ENCODE peak calls at places on chromosomes 6 and 20, in seven cellular contexts. K is H9, J is H1, L is mesendoderm, Q is mesenchymal stem cell, W is neuronal stem cell, M is trophoblast cell. C is an unnamed sample.

GRCh38 chr6:152404458-152404857 is 232.7 kb downstream of the SYNE1 start:
- DNase-seq in K (no peak), J (no peak), L (no peak), Q (no peak), W (no peak), M (no peak), C (no peak)

GRCh38 chr6:169851641-169852503 is 100.5 kb downstream of the ERMARD start:
- DNase-seq in K (no peak), J (peak; percentile 46), L (peak; percentile 80), Q (peak; percentile 45), W (no peak), M (no peak), C (no peak)

GRCh38 chr20:11091496-11091895 is 417.7 kb upstream of the JAG1 start:
- DNase-seq in K (no peak), J (no peak), L (no peak), Q (peak; percentile 10), W (no peak), M (peak; percentile 15), C (no peak)

GRCh38 chr20:64130271-64130670 is 22.9 kb upstream of the NPBWR2 start:
- DNase-seq in K (no peak), J (peak; percentile 20), L (no peak), Q (no peak), W (no peak), M (no peak), C (no peak)

GRCh38 chr20:1334761-1335160 is 5.8 kb upstream of the SDCBP2 start:
- DNase-seq in K (peak; percentile 29), J (peak; percentile 39), L (peak; percentile 44), Q (peak; percentile 45), W (no peak), M (no peak), C (no peak)

GRCh38 chr20:18657575-18657974 is 69.7 kb downstream of the DTD1 start:
- DNase-seq in K (no peak), J (no peak), L (no peak), Q (no peak), W (no peak), M (no peak), C (peak; percentile 87)

GRCh38 chr6:35707714-35708407 is 19.1 kb upstream of the FKBP5 start:
- DNase-seq in K (no peak), J (no peak), L (no peak), Q (no peak), W (no peak), M (no peak), C (no peak)

GRCh38 chr20:23627501-23627900 is 10.3 kb downstream of the CST3 start:
- DNase-seq in K (no peak), J (no peak), L (no peak), Q (no peak), W (no peak), M (no peak), C (no peak)

GRCh38 chr20:43922614-43923013 is 8.0 kb downstream of the TOX2 start:
- DNase-seq in K (no peak), J (no peak), L (no peak), Q (no peak), W (no peak), M (no peak), C (no peak)

GRCh38 chr6:169782966-169783760 is 31.7 kb downstream of the ERMARD start:
- DNase-seq in K (peak; percentile 10), J (peak; percentile 33), L (no peak), Q (no peak), W (no peak), M (no peak), C (no peak)

GRCh38 chr6:90216081-90216977 is 80.3 kb downstream of the BACH2 start:
- DNase-seq in K (peak; percentile 49), J (no peak), L (peak; percentile 81), Q (peak; percentile 82), W (peak; percentile 37), M (no peak), C (peak; percentile 35)

GRCh38 chr6:118316796-118317384 is 231.2 kb upstream of the PLN start:
- DNase-seq in K (no peak), J (no peak), L (no peak), Q (no peak), W (no peak), M (no peak), C (no peak)

GRCh38 chr6:154159126-154159525 is 120.1 kb downstream of the OPRM1 start:
- DNase-seq in K (no peak), J (no peak), L (no peak), Q (no peak), W (no peak), M (peak; percentile 58), C (no peak)

GRCh38 chr20:18276821-18277220 is 11.5 kb upstream of the ZNF133 start:
- DNase-seq in K (peak; percentile 87), J (peak; percentile 88), L (peak; percentile 87), Q (peak; percentile 74), W (peak; percentile 75), M (peak; percentile 81), C (peak; percentile 71)

GRCh38 chr6:98644063-98644462 is 190.3 kb upstream of the POU3F2 start:
- DNase-seq in K (no peak), J (no peak), L (no peak), Q (no peak), W (no peak), M (no peak), C (no peak)

GRCh38 chr6:111468329-111469012 is 14.5 kb downstream of the REV3L start:
- DNase-seq in K (no peak), J (no peak), L (no peak), Q (peak; percentile 53), W (no peak), M (peak; percentile 76), C (peak; percentile 56)

GRCh38 chr6:111458670-111459232 is 24.3 kb downstream of the REV3L start:
- DNase-seq in K (no peak), J (no peak), L (no peak), Q (no peak), W (no peak), M (no peak), C (no peak)

GRCh38 chr6:111461860-111462259 is 21.2 kb downstream of the REV3L start:
- DNase-seq in K (no peak), J (no peak), L (no peak), Q (peak; percentile 41), W (no peak), M (no peak), C (no peak)

GRCh38 chr6:111464184-111464583 is 18.8 kb downstream of the REV3L start:
- DNase-seq in K (no peak), J (no peak), L (no peak), Q (no peak), W (no peak), M (no peak), C (peak; percentile 24)

GRCh38 chr6:111462770-111463391 is 20.1 kb downstream of the REV3L start:
- DNase-seq in K (no peak), J (no peak), L (peak; percentile 12), Q (peak; percentile 87), W (no peak), M (no peak), C (peak; percentile 88)
- H3K4ac ChIP-seq in K (no peak overlapping the region), J (no peak overlapping the region), L (no peak overlapping the region), Q (peak overlapping the region; percentile 49), W (no peak overlapping the region), M (no peak overlapping the region), C (peak overlapping the region; percentile 3)

DNA sequence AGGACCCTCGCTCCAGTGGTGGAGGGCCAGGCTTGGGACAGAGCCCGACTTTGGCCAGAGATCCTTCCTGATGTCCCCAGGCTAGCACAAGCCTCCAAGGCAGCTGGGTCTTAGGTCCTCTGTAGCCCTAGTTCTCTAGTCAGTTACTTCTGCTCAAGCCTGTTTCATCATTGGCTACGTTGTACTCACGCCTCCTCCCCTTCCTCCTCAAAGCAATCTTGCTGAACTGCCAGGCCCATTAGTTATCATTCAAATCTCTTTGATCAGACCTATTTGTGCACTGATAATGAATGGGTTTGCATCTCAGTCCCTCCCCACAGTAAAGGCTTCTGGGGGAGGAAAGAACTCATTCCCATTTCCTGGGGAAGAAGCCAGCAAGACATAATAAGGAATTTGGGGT is 256.8 kb downstream of the NFATC2 start:
- DNase-seq in K (no peak), J (no peak), L (peak; percentile 61), Q (no peak), W (no peak), M (no peak), C (no peak)
- H3K4ac ChIP-seq in K (no peak overlapping the region), J (no peak overlapping the region), L (no peak overlapping the region), Q (no peak overlapping the region), W (no peak overlapping the region), M (no peak overlapping the region), C (no peak overlapping the region)

DNA sequence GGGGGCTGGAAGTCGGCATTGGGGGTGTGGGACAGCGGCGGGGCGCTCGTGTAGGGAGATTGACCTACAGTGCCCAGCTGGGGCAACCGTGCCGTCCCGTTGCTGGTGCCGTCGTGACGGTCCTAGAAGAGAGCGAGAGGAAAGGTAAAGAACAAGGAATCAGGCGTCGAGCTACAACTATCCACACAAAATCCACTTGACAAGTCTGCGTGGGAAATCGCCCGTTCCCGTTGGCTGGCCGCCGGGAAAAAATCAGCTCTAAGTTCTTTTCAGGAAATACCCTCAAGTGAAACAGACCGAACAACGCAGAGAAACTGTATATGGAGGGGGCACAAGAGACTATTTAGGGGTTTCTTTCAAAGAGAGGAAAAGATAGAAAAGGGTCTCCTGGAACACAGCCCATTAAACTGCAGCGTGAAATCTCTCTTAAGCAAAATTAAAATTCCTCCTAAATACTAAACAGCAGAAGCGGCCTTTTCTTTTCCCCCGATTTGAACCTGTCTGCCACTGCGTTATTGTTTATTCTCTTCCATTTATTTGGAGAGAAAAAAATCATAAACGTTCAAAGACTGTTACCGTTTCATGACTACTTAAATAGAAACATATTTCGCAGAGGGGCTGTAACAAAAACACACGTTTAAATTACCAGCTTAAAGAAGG is 4.5 kb downstream of the TFAP2A start:
- DNase-seq in K (no peak), J (no peak), L (no peak), Q (no peak), W (no peak), M (no peak), C (no peak)
- H3K4ac ChIP-seq in K (no peak overlapping the region), J (no peak overlapping the region), L (no peak overlapping the region), Q (no peak overlapping the region), W (no peak overlapping the region), M (peak overlapping the region; percentile 94), C (peak overlapping the region; percentile 10)

GRCh38 chr20:59996112-59996511 is 37.9 kb downstream of the CDH26 start:
- DNase-seq in K (no peak), J (no peak), L (no peak), Q (no peak), W (no peak), M (no peak), C (no peak)

GRCh38 chr20:60000271-60001026 is 42.2 kb downstream of the CDH26 start:
- DNase-seq in K (no peak), J (no peak), L (no peak), Q (no peak), W (no peak), M (no peak), C (no peak)

GRCh38 chr20:59997886-59998285 is 39.7 kb downstream of the CDH26 start:
- DNase-seq in K (no peak), J (no peak), L (no peak), Q (no peak), W (no peak), M (no peak), C (no peak)

GRCh38 chr20:60001027-60001567 is 42.9 kb downstream of the CDH26 start:
- DNase-seq in K (no peak), J (no peak), L (no peak), Q (no peak), W (no peak), M (no peak), C (peak; percentile 5)

GRCh38 chr20:59999502-59999901 is 41.3 kb downstream of the CDH26 start:
- DNase-seq in K (no peak), J (no peak), L (no peak), Q (no peak), W (no peak), M (no peak), C (no peak)
- H3K4ac ChIP-seq in K (no peak overlapping the region), J (no peak overlapping the region), L (no peak overlapping the region), Q (no peak overlapping the region), W (no peak overlapping the region), M (no peak overlapping the region), C (no peak overlapping the region)

GRCh38 chr6:57089687-57090457 is at the start of gene ZNF451:
- DNase-seq in K (peak; percentile 98), J (peak; percentile 98), L (peak; percentile 99), Q (peak; percentile 98), W (peak; percentile 96), M (peak; percentile 96), C (peak; percentile 95)
- H3K4ac ChIP-seq in K (no peak within 1 kb of the TSS), J (no peak within 1 kb of the TSS), L (no peak within 1 kb of the TSS), Q (peak within 1 kb of the TSS; percentile 30), W (no peak within 1 kb of the TSS), M (no peak within 1 kb of the TSS), C (peak within 1 kb of the TSS; percentile 76)